ENCODE peak calls at places on chromosomes 1 and 21, in four cellular contexts. B, C, T and P are unnamed samples.

GRCh38 chr1:68166348-68166747 is 66.0 kb downstream of the WLS start:
- DNase-seq in B (no peak), T (no peak), C (no peak), P (no peak)

GRCh38 chr1:107965112-107965991 is at the start of gene VAV3:
- DNase-seq in T (peak; percentile 51), B (peak; percentile 78), C (peak; percentile 75), P (peak; percentile 71)

GRCh38 chr1:241701483-241702290 is 49.6 kb downstream of the WDR64 start:
- DNase-seq in C (no peak), T (peak; percentile 64), B (no peak), P (no peak)

GRCh38 chr1:218829143-218829542 is 344.5 kb upstream of the LYPLAL1 start:
- DNase-seq in C (no peak), B (no peak), T (peak; percentile 3), P (no peak)

GRCh38 chr1:9629445-9630201 is 21.9 kb upstream of the PIK3CD start:
- DNase-seq in T (no peak), B (peak; percentile 86), C (peak; percentile 89), P (peak; percentile 84)

GRCh38 chr1:20652300-20652699 is 8.9 kb downstream of the DDOST start:
- DNase-seq in C (no peak), B (no peak), T (no peak), P (no peak)

GRCh38 chr1:185262151-185262550 is 54.9 kb downstream of the IVNS1ABP start:
- DNase-seq in B (no peak), T (no peak), C (no peak), P (no peak)

GRCh38 chr1:228009828-228010775 is 3.3 kb downstream of the WNT3A start:
- DNase-seq in B (no peak), C (peak; percentile 14), T (no peak), P (no peak)

GRCh38 chr1:151047591-151047924 is at the start of gene C1orf56:
- DNase-seq in T (peak; percentile 68), C (peak; percentile 68), B (peak; percentile 68), P (peak; percentile 69)

GRCh38 chr1:155064109-155064812 is 721 bp downstream of the EFNA4 start:
- DNase-seq in B (peak; percentile 50), C (no peak), T (no peak), P (peak; percentile 52)

GRCh38 chr1:164792410-164793004 is 233.5 kb downstream of the PBX1 start:
- DNase-seq in T (no peak), C (no peak), B (no peak), P (no peak)

GRCh38 chr1:52907068-52907811 is 14.3 kb downstream of the ECHDC2 start:
- DNase-seq in T (no peak), B (no peak), C (no peak), P (no peak)

GRCh38 chr1:236016083-236016482 is 48.8 kb downstream of the NID1 start:
- DNase-seq in C (no peak), B (no peak), T (peak; percentile 74), P (no peak)

GRCh38 chr1:77018386-77019156 is 151.3 kb downstream of the ST6GALNAC5 start:
- DNase-seq in T (no peak), B (no peak), C (no peak), P (no peak)

GRCh38 chr1:116345011-116345410 is 28.0 kb upstream of the ATP1A1 start:
- DNase-seq in T (no peak), B (no peak), C (no peak), P (no peak)

GRCh38 chr1:212413902-212414327 is 771 bp downstream of the PACC1 start:
- DNase-seq in C (no peak), B (no peak), T (peak; percentile 11), P (no peak)

GRCh38 chr1:87603636-87604035 is 275.0 kb downstream of the LMO4 start:
- DNase-seq in T (no peak), B (no peak), C (no peak), P (no peak)

GRCh38 chr1:36771678-36772284 is 262.5 kb downstream of the GRIK3 start:
- DNase-seq in T (no peak), B (no peak), C (no peak), P (no peak)

GRCh38 chr1:166119678-166120077 is 47.1 kb downstream of the FAM78B start:
- DNase-seq in C (no peak), B (no peak), T (no peak), P (no peak)

GRCh38 chr1:76298399-76298798 is 223.9 kb downstream of the ST6GALNAC3 start:
- DNase-seq in C (no peak), T (no peak), B (no peak), P (no peak)

GRCh38 chr1:83999316-83999819 is 436 bp upstream of the TTLL7 start:
- DNase-seq in C (peak; percentile 38), B (no peak), T (peak; percentile 71), P (no peak)

GRCh38 chr1:111563619-111564018 is 56.0 kb upstream of the RAP1A start:
- DNase-seq in T (peak; percentile 57), B (no peak), C (no peak), P (no peak)

GRCh38 chr1:93446837-93447451 is 974 bp upstream of the FNBP1L start:
- DNase-seq in C (peak; percentile 21), T (no peak), B (peak; percentile 20), P (no peak)

GRCh38 chr1:87685366-87686136 is 356.9 kb downstream of the LMO4 start:
- DNase-seq in C (no peak), T (no peak), B (no peak), P (no peak)

GRCh38 chr1:202034683-202035462 is 24.5 kb downstream of the ELF3 start:
- DNase-seq in B (peak; percentile 9), T (peak; percentile 95), C (no peak), P (no peak)

GRCh38 chr1:229474491-229474890 is 33.6 kb downstream of the NUP133 start:
- DNase-seq in T (peak; percentile 13), C (no peak), B (no peak), P (no peak)

GRCh38 chr1:228278432-228278941 is 70.6 kb downstream of the OBSCN start:
- DNase-seq in T (no peak), B (no peak), C (no peak), P (no peak)

GRCh38 chr1:84735483-84735882 is 45.2 kb upstream of the SSX2IP start:
- DNase-seq in C (no peak), B (no peak), T (no peak), P (no peak)

GRCh38 chr1:59293849-59294248 is 3.0 kb upstream of the FGGY start:
- DNase-seq in B (no peak), C (no peak), T (no peak), P (no peak)

GRCh38 chr21:15928686-15929085 is 198.9 kb downstream of the USP25 start:
- DNase-seq in T (no peak), C (no peak), B (no peak), P (no peak)

GRCh38 chr1:171563675-171564074 is 58.4 kb upstream of the MYOCOS start:
- DNase-seq in T (peak; percentile 20), C (no peak), B (no peak), P (no peak)

GRCh38 chr1:116256875-116257823 is 115.9 kb upstream of the ATP1A1 start:
- DNase-seq in T (no peak), B (peak; percentile 35), C (no peak), P (peak; percentile 57)